ENCODE peak calls at places on chromosomes 13 and 19, in eight cellular contexts. S, M, G, D, Q, H, U and C are unnamed samples. For H3K4me1, the result is how much of the 10 kb centered on the place peaks cover.

GRCh38 chr19:47742636-47743035 is 2.7 kb upstream of the NOP53 start:
- DNase-seq in S (no peak), M (no peak), G (no peak), D (no peak), Q (no peak), H (no peak), U (no peak), C (no peak)

GRCh38 chr13:112733661-112734379 is 44.0 kb downstream of the ATP11A start:
- DNase-seq in S (peak), M (no peak), G (no peak), D (no peak), Q (no peak), H (no peak), U (no peak), C (no peak)

GRCh38 chr19:58040751-58041525 is 7.1 kb downstream of the ZSCAN1 start:
- DNase-seq in S (no peak), M (no peak), G (no peak), D (no peak), Q (no peak), H (no peak), U (no peak), C (no peak)

GRCh38 chr19:31232220-31232619 is 117.0 kb downstream of the TSHZ3 start:
- DNase-seq in S (peak), M (no peak), G (no peak), D (no peak), Q (no peak), H (no peak), U (no peak), C (no peak)

GRCh38 chr13:74825170-74825948 is 656.6 kb downstream of the TBC1D4 start:
- DNase-seq in S (no peak), M (no peak), G (no peak), D (no peak), Q (peak), H (no peak), U (no peak), C (no peak)

GRCh38 chr19:47615714-47616113 is 6.8 kb downstream of the BICRA start:
- DNase-seq in S (no peak), M (no peak), G (no peak), D (no peak), Q (no peak), H (no peak), U (no peak), C (no peak)

GRCh38 chr19:28905996-28906395 is 307.0 kb downstream of the UQCRFS1 start:
- DNase-seq in S (no peak), M (no peak), G (no peak), D (no peak), Q (no peak), H (no peak), U (no peak), C (no peak)

GRCh38 chr13:110912651-110913051 is 2.2 kb downstream of the ANKRD10 start:
- DNase-seq in S (peak), M (no peak), G (no peak), D (peak), Q (no peak), H (no peak), U (no peak), C (no peak)

GRCh38 chr19:54190503-54190941 is 586 bp upstream of the TSEN34 start:
- DNase-seq in S (peak), M (peak), G (peak), D (peak), Q (peak), H (peak), U (peak), C (peak)

GRCh38 chr19:10424011-10424637 is 3.8 kb downstream of the PDE4A start:
- DNase-seq in S (peak), M (peak), G (peak), D (peak), Q (peak), H (peak), U (peak), C (no peak)

GRCh38 chr13:22703601-22704209 is 477.1 kb upstream of the SGCG start:
- DNase-seq in S (no peak), M (no peak), G (no peak), D (no peak), Q (no peak), H (no peak), U (no peak), C (no peak)

GRCh38 chr13:61727714-61728275 is 312.1 kb upstream of the PCDH20 start:
- DNase-seq in S (no peak), M (no peak), G (no peak), D (no peak), Q (peak), H (no peak), U (no peak), C (no peak)

GRCh38 chr13:59633290-59633689 is 530.4 kb downstream of the DIAPH3 start:
- DNase-seq in S (peak), M (no peak), G (no peak), D (no peak), Q (no peak), H (no peak), U (no peak), C (no peak)

GRCh38 chr13:104006625-104007061 is 940.4 kb upstream of the SLC10A2 start:
- DNase-seq in S (no peak), M (no peak), G (no peak), D (no peak), Q (no peak), H (no peak), U (no peak), C (no peak)

GRCh38 chr19:51511353-51511752 is 9.8 kb upstream of the SIGLEC12 start:
- DNase-seq in S (no peak), M (no peak), G (no peak), D (no peak), Q (peak), H (no peak), U (no peak), C (no peak)

GRCh38 chr13:42707596-42707995 is 73.8 kb upstream of the FAM216B start:
- DNase-seq in S (no peak), M (no peak), G (no peak), D (no peak), Q (no peak), H (no peak), U (no peak), C (no peak)

GRCh38 chr13:102847272-102848234 is 1.7 kb downstream of the ERCC5 start:
- DNase-seq in S (no peak), M (no peak), G (no peak), D (no peak), Q (peak), H (no peak), U (no peak), C (no peak)

GRCh38 chr19:30689474-30689873 is 317.3 kb downstream of the ZNF536 start:
- DNase-seq in S (no peak), M (no peak), G (no peak), D (no peak), Q (no peak), H (no peak), U (no peak), C (no peak)

GRCh38 chr13:75666646-75667351 is 30.7 kb downstream of the LMO7 start:
- DNase-seq in S (peak), M (no peak), G (no peak), D (no peak), Q (no peak), H (no peak), U (no peak), C (no peak)

GRCh38 chr19:47310819-47311218 is 1.2 kb downstream of the C5AR1 start:
- DNase-seq in S (peak), M (no peak), G (no peak), D (no peak), Q (peak), H (no peak), U (peak), C (peak)

GRCh38 chr19:38032151-38032550 is 125.1 kb downstream of the SIPA1L3 start:
- DNase-seq in S (no peak), M (no peak), G (no peak), D (no peak), Q (no peak), H (no peak), U (no peak), C (no peak)

GRCh38 chr13:88000239-88000638 is 329.1 kb downstream of the SLITRK5 start:
- DNase-seq in S (no peak), M (no peak), G (no peak), D (no peak), Q (peak), H (no peak), U (no peak), C (no peak)

GRCh38 chr19:14639536-14640277 is 34.9 kb downstream of the ADGRE3 start:
- DNase-seq in S (no peak), M (no peak), G (no peak), D (no peak), Q (no peak), H (no peak), U (no peak), C (no peak)

GRCh38 chr13:89402211-89402610 is 1731.0 kb downstream of the SLITRK5 start:
- DNase-seq in S (no peak), M (no peak), G (no peak), D (no peak), Q (no peak), H (no peak), U (no peak), C (no peak)

GRCh38 chr19:57803594-57804325 is 11.0 kb downstream of the ZNF552 start:
- DNase-seq in S (peak), M (no peak), G (no peak), D (no peak), Q (peak), H (peak), U (no peak), C (no peak)

GRCh38 chr19:6235031-6235951 is 44.5 kb downstream of the MLLT1 start:
- DNase-seq in S (peak), M (no peak), G (peak), D (no peak), Q (no peak), H (peak), U (no peak), C (peak)
- H3K4me1 ChIP-seq in S (under half), M (half or more), G (under half), D (half or more), Q (under half), H (under half), U (half or more), C (half or more)

DNA sequence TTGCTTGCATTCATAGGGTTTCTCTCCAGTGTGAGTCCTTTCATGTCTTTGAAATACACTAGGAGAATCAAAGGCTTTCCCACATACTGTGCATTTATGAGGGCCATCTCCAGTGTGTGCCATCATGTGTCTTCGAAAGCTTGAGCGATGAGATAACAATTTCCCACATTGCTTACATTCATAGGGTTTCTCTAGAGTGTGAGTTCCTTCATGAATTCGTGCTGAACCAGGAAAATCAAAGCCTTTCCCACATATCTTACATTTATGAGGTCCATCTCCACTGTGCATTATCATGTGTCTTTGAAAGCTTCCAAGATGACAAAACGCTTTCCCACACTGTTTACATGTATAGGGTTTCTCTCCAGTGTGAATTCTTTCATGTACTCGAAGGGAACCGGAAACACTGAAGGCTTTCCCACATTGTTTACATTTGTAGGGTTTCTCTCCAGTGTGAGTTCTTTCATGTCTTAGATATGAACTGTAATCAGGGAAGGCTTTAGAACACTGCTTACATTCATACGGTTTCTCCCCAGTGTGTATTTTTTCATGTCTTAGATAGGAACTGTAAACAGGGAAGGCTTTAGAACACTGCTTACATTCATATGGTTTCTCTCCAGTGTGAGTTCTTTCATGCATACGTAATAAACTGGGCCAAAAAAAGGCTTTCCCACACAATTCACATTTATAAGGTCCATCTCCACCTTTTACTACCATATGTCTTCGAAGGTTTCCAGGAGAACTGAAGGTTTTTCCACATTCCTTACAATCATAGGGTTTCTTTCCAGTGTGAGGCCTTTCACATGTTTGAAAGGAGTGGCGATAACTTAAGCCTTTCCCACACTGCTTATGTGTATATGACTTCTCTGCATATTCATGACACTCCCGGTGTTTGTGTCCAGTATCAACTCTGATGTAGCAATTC is 21.4 kb downstream of the ZNF44 start:
- DNase-seq in S (no peak), M (no peak), G (no peak), D (no peak), Q (no peak), H (no peak), U (no peak), C (no peak)
- H3K4me3 ChIP-seq in S (no peak), M (no peak), G (no peak), D (no peak), Q (no peak), H (no peak), U (no peak), C (no peak)

GRCh38 chr13:41456768-41457588 is at the start of gene RGCC:
- DNase-seq in S (peak), M (peak), G (peak), D (peak), Q (peak), H (peak), U (peak), C (peak)

GRCh38 chr13:41457589-41458186 is 338 bp downstream of the RGCC start:
- DNase-seq in S (no peak), M (no peak), G (peak), D (peak), Q (no peak), H (peak), U (peak), C (no peak)

GRCh38 chr13:41458939-41459753 is 1.8 kb downstream of the RGCC start:
- DNase-seq in S (peak), M (peak), G (no peak), D (no peak), Q (peak), H (no peak), U (peak), C (no peak)

GRCh38 chr13:41459754-41460111 is 2.4 kb downstream of the RGCC start:
- DNase-seq in S (no peak), M (no peak), G (no peak), D (no peak), Q (no peak), H (no peak), U (no peak), C (no peak)

GRCh38 chr13:41458187-41458938 is 1.0 kb downstream of the RGCC start:
- DNase-seq in S (peak), M (peak), G (peak), D (peak), Q (no peak), H (peak), U (peak), C (no peak)
- H3K4me1 ChIP-seq in S (under half), M (under half), G (under half), D (under half), Q (under half), H (under half), U (under half), C (under half)

DNA sequence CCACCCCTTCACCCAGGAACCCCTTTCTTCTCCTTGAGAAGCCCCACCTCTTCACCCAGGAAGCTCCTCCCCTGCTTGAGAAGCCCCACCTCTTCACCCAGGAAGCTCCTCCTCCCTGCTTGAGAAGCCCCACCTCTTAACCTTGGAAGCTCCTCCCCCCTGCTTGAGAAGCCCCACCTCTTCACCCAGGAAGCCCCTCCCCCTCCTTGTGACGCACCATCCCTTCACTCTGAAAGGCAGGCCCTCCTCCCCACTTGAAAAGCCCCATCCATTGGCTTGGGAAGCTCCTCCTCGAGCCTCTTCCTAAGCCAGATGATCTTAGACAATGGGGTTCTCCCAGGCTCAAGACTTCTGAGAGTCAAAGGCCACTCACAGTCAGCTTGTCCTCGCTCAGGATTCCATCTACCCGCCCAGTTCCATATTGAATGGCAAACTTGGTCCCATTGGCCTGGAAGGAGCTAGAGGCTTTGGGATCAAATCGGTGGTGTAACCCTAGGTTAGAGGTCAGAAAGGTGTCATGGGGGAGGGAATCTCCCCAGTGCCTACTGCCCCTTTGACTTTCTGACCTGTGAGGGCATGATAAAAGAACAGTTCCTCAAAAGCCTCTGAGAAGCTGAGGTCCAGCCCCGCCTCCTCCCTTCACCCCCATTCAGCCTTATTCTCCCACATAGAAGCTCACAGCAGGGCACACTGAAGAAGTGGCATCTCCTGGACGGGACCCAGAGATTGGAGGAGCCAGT is 4.0 kb downstream of the NAPSA start:
- DNase-seq in S (no peak), M (no peak), G (no peak), D (no peak), Q (peak), H (no peak), U (no peak), C (no peak)
- H3K4me3 ChIP-seq in S (no peak), M (no peak), G (no peak), D (no peak), Q (no peak), H (no peak), U (no peak), C (no peak)

DNA sequence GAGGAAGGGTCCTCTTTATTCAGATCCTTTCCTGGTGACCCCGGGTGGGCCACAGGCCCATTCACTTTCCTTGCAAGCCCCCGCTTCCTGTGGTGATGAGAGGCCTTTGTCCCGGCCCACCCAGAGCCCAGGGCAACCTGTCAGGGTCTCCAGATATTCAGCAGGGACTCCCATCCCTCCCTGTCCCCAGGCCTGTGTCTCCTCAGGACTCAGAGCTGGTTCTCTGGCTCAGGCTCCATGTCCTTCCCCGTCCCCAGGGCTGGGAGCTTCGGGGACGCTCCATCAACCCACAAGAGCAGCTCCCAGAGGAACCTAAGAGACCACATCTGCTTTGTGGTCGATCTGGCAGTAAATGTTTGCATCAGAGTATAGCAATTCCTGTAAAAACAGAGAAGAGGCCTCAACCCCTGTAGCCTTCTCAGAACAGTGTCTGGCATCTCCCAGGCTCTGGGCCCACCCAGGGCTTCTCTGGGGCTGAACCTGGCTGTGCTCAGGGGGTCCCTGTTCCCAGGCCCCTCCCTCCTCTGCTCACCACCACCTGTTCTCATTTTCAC is 7.8 kb downstream of the CEACAM4 start:
- DNase-seq in S (no peak), M (no peak), G (no peak), D (no peak), Q (no peak), H (no peak), U (no peak), C (no peak)
- H3K4me1 ChIP-seq in S (under half), M (under half), G (under half), D (under half), Q (under half), H (under half), U (half or more), C (under half)